ENCODE peak calls at places on chromosomes 11 and 22, in seven cellular contexts. T is H1, N is K562, U is GM12891, Q is SK-N-SH, S is HepG2, R is GM12878. X is an unnamed sample.

GRCh38 chr11:65558002-65558784 is at the start of gene LTBP3:
- DNase-seq in T (no peak), N (peak; percentile 85), U (peak; percentile 70), Q (peak; percentile 90), S (peak; percentile 68), R (no peak), X (peak; percentile 75)

GRCh38 chr11:112744041-112744440 is 217.2 kb upstream of the NCAM1 start:
- DNase-seq in T (no peak), N (no peak), U (no peak), Q (peak; percentile 28), S (no peak), R (no peak), X (no peak)

GRCh38 chr11:13857828-13858227 is 104.7 kb upstream of the SPON1 start:
- DNase-seq in T (no peak), N (no peak), U (no peak), Q (no peak), S (no peak), R (no peak), X (no peak)

GRCh38 chr11:73563539-73564200 is 34.2 kb downstream of the FAM168A start:
- DNase-seq in T (no peak), N (no peak), U (no peak), Q (no peak), S (no peak), R (no peak), X (no peak)

GRCh38 chr11:121530257-121530656 is 77.5 kb upstream of the SORL1-AS1 start:
- DNase-seq in T (no peak), N (no peak), U (no peak), Q (no peak), S (no peak), R (no peak), X (no peak)

GRCh38 chr22:49433717-49434611 is 393.7 kb downstream of the BRD1 start:
- DNase-seq in T (no peak), N (no peak), U (no peak), Q (peak; percentile 60), S (peak; percentile 10), R (no peak), X (no peak)

GRCh38 chr11:119584193-119585037 is 144.6 kb downstream of the NECTIN1 start:
- DNase-seq in T (peak; percentile 70), N (peak; percentile 77), U (peak; percentile 27), Q (peak; percentile 83), S (no peak), R (no peak), X (no peak)

GRCh38 chr22:43228330-43228729 is 41.4 kb upstream of the TTLL12 start:
- DNase-seq in T (peak; percentile 38), N (peak; percentile 59), U (no peak), Q (peak; percentile 51), S (no peak), R (no peak), X (no peak)

GRCh38 chr11:12531681-12532080 is 142.5 kb upstream of the TEAD1 start:
- DNase-seq in T (no peak), N (no peak), U (no peak), Q (no peak), S (no peak), R (no peak), X (no peak)

GRCh38 chr11:46727952-46728658 is 9.1 kb downstream of the F2 start:
- DNase-seq in T (no peak), N (no peak), U (no peak), Q (no peak), S (no peak), R (no peak), X (no peak)

GRCh38 chr11:96257972-96258951 is 84.7 kb downstream of the MAML2 start:
- DNase-seq in T (no peak), N (no peak), U (no peak), Q (no peak), S (no peak), R (no peak), X (peak; percentile 35)

GRCh38 chr11:45388472-45388871 is 102.3 kb upstream of the SYT13 start:
- DNase-seq in T (no peak), N (no peak), U (no peak), Q (no peak), S (no peak), R (no peak), X (no peak)

GRCh38 chr22:31104869-31105268 is 2.5 kb downstream of the SELENOM start:
- DNase-seq in T (peak; percentile 68), N (peak; percentile 40), U (no peak), Q (no peak), S (no peak), R (no peak), X (no peak)

GRCh38 chr11:40314327-40314726 is 1145.1 kb downstream of the LRRC4C start:
- DNase-seq in T (no peak), N (no peak), U (no peak), Q (no peak), S (no peak), R (no peak), X (no peak)

GRCh38 chr22:21009638-21010425 is 5.1 kb upstream of the P2RX6 start:
- DNase-seq in T (no peak), N (peak; percentile 85), U (no peak), Q (no peak), S (peak; percentile 65), R (no peak), X (no peak)

GRCh38 chr11:13354335-13354734 is 76.7 kb downstream of the BMAL1 start:
- DNase-seq in T (no peak), N (peak; percentile 21), U (no peak), Q (no peak), S (no peak), R (no peak), X (no peak)

GRCh38 chr11:61553373-61554171 is 27.3 kb downstream of the SYT7 start:
- DNase-seq in T (no peak), N (no peak), U (no peak), Q (peak; percentile 84), S (no peak), R (no peak), X (no peak)

GRCh38 chr11:68750988-68751325 is 363 bp downstream of the TESMIN start:
- DNase-seq in T (no peak), N (no peak), U (no peak), Q (no peak), S (no peak), R (no peak), X (no peak)

GRCh38 chr11:130816516-130816915 is 99.8 kb downstream of the SNX19 start:
- DNase-seq in T (no peak), N (no peak), U (no peak), Q (no peak), S (no peak), R (no peak), X (no peak)

GRCh38 chr11:35836185-35836584 is 107.7 kb upstream of the LDLRAD3 start:
- DNase-seq in T (no peak), N (no peak), U (no peak), Q (no peak), S (no peak), R (no peak), X (no peak)

GRCh38 chr22:50699001-50699753 is 26.6 kb downstream of the SHANK3 start:
- DNase-seq in T (no peak), N (no peak), U (no peak), Q (no peak), S (no peak), R (no peak), X (no peak)

GRCh38 chr11:1055109-1055703 is 18.7 kb upstream of the MUC6 start:
- DNase-seq in T (no peak), N (no peak), U (no peak), Q (no peak), S (no peak), R (no peak), X (no peak)

GRCh38 chr22:36467042-36467810 is 14.2 kb downstream of the TXN2 start:
- DNase-seq in T (no peak), N (no peak), U (no peak), Q (no peak), S (no peak), R (no peak), X (no peak)

GRCh38 chr22:36464715-36465231 is 16.7 kb downstream of the TXN2 start:
- DNase-seq in T (no peak), N (no peak), U (no peak), Q (no peak), S (no peak), R (no peak), X (no peak)

GRCh38 chr22:36463783-36464184 is 17.7 kb downstream of the TXN2 start:
- DNase-seq in T (no peak), N (no peak), U (no peak), Q (no peak), S (no peak), R (no peak), X (no peak)

GRCh38 chr22:36466258-36466657 is 15.2 kb downstream of the TXN2 start:
- DNase-seq in T (no peak), N (no peak), U (no peak), Q (no peak), S (no peak), R (no peak), X (no peak)

GRCh38 chr22:36465232-36466021 is 16.0 kb downstream of the TXN2 start:
- DNase-seq in T (no peak), N (no peak), U (no peak), Q (no peak), S (peak; percentile 31), R (no peak), X (no peak)
- TF ChIP-seq POLR2AphosphoS5 in T (no peak), N (no peak), U (no peak), Q (peak; percentile 51), S (no peak), R (no peak), X (no peak)

GRCh38 chr11:118497831-118498230 is 29.4 kb upstream of the TTC36 start:
- DNase-seq in T (no peak), N (no peak), U (no peak), Q (no peak), S (no peak), R (no peak), X (no peak)

DNA sequence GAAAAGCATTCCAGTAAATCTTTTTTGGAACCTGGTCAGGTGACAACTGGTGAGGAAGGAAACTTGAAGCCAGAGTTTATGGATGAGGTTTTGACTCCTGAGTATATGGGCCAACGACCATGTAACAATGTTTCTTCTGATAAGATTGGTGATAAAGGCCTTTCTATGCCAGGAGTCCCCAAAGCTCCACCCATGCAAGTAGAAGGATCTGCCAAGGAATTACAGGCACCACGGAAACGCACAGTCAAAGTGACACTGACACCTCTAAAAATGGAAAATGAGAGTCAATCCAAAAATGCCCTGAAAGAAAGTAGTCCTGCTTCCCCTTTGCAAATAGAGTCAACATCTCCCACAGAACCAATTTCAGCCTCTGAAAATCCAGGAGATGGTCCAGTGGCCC is 24.1 kb upstream of the TTC36 start:
- DNase-seq in T (no peak), N (no peak), U (no peak), Q (no peak), S (no peak), R (no peak), X (no peak)
- TF ChIP-seq TAF1 in T (no peak), N (no peak), U (no peak), Q (no peak), S (no peak), R (no peak), X (no peak)

GRCh38 chr11:27471588-27472397 is 797 bp downstream of the LGR4 start:
- DNase-seq in T (no peak), N (peak; percentile 75), U (no peak), Q (peak; percentile 81), S (no peak), R (no peak), X (peak; percentile 27)
- TF ChIP-seq POLR2AphosphoS5 in T (no peak), N (no peak), U (no peak), Q (no peak), S (no peak), R (no peak), X (no peak)

DNA sequence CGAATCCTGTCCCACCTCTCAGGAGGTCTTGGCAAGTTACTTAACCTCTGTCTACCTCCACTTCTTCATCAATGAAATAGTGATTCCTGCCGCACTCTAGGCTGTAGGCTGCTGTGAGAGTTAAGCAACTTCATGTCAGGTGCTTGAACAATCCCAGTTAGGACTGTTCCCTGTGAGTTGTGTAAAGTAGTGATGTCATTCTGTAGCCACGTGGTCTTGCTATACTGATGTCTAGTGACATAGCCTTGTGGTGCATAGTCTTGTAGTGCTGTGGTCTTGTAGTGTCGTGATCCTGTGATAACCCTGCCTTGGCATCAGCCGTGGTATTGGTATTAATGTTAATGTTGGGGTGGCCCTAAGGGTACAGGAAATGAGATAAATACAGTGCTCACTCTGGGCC is 30.3 kb upstream of the PRR5 start:
- DNase-seq in T (no peak), N (no peak), U (no peak), Q (no peak), S (peak; percentile 77), R (no peak), X (no peak)
- TF ChIP-seq TAF1 in T (no peak), N (no peak), U (no peak), Q (no peak), S (no peak), R (no peak), X (no peak)